ENCODE peak calls at places on chromosome X, in eight cellular contexts. E is HCT116, V is K562, X is endothelial cell of umbilical vein, A is fibroblast of lung, C is hepatocyte, R is HepG2, L is neural progenitor cell. T is an unnamed sample.

GRCh38 chrX:10015711-10016515 is 48.8 kb downstream of the CLDN34 start:
- DNase-seq in E (no peak), V (no peak), X (peak), A (peak), C (peak), R (no peak), L (peak), T (peak)

GRCh38 chrX:14927391-14927790 is 54.2 kb downstream of the MOSPD2 start:
- DNase-seq in E (no peak), V (no peak), X (no peak), A (peak), C (peak), R (no peak), L (no peak), T (peak)

GRCh38 chrX:68710870-68711576 is 63.6 kb downstream of the STARD8 start:
- DNase-seq in E (peak), V (peak), X (peak), A (peak), C (peak), R (peak), L (peak), T (peak)

GRCh38 chrX:37906357-37906756 is 59.0 kb upstream of the DYNLT3 start:
- DNase-seq in E (no peak), V (no peak), X (no peak), A (no peak), C (no peak), R (no peak), L (no peak), T (no peak)

GRCh38 chrX:121876316-121876715 is 828.9 kb downstream of the GLUD2 start:
- DNase-seq in E (no peak), V (no peak), X (no peak), A (peak), C (no peak), R (no peak), L (no peak), T (no peak)

GRCh38 chrX:55816023-55816422 is 98.5 kb downstream of the RRAGB start:
- DNase-seq in E (no peak), V (no peak), X (no peak), A (no peak), C (no peak), R (no peak), L (no peak), T (no peak)

GRCh38 chrX:45801554-45801953 is 600.9 kb upstream of the DIPK2B start:
- DNase-seq in E (no peak), V (no peak), X (peak), A (peak), C (peak), R (no peak), L (peak), T (peak)

GRCh38 chrX:84189125-84189524 is 1.1 kb upstream of the RPS6KA6 start:
- DNase-seq in E (no peak), V (no peak), X (no peak), A (no peak), C (peak), R (no peak), L (no peak), T (no peak)

GRCh38 chrX:140764401-140764919 is 54.9 kb downstream of the LINC00632 start:
- DNase-seq in E (no peak), V (no peak), X (peak), A (peak), C (peak), R (no peak), L (peak), T (peak)

GRCh38 chrX:48520976-48521352 is 644 bp upstream of the EBP start:
- DNase-seq in E (no peak), V (peak), X (no peak), A (no peak), C (no peak), R (no peak), L (no peak), T (no peak)

GRCh38 chrX:46179748-46180147 is 365.5 kb downstream of the ZNF674 start:
- DNase-seq in E (peak), V (no peak), X (no peak), A (no peak), C (no peak), R (no peak), L (no peak), T (no peak)

GRCh38 chrX:68867458-68868166 is 38.8 kb downstream of the EFNB1 start:
- DNase-seq in E (no peak), V (no peak), X (no peak), A (peak), C (peak), R (no peak), L (no peak), T (no peak)

GRCh38 chrX:103254921-103255455 is at the start of gene TCEAL8:
- DNase-seq in E (peak), V (peak), X (peak), A (peak), C (peak), R (peak), L (peak), T (peak)

GRCh38 chrX:138711399-138712347 is at the start of gene FGF13:
- DNase-seq in E (no peak), V (no peak), X (no peak), A (peak), C (peak), R (peak), L (peak), T (peak)

GRCh38 chrX:133559909-133560308 is 144.6 kb upstream of the GPC4 start:
- DNase-seq in E (no peak), V (no peak), X (no peak), A (no peak), C (no peak), R (no peak), L (no peak), T (peak)

GRCh38 chrX:7052541-7052940 is 95.0 kb upstream of the STS start:
- DNase-seq in E (no peak), V (no peak), X (no peak), A (no peak), C (no peak), R (no peak), L (no peak), T (no peak)

GRCh38 chrX:20374450-20374849 is 107.7 kb upstream of the RPS6KA3 start:
- DNase-seq in E (no peak), V (no peak), X (no peak), A (no peak), C (no peak), R (no peak), L (no peak), T (no peak)

GRCh38 chrX:54030329-54030728 is 13.9 kb downstream of the PHF8 start:
- DNase-seq in E (no peak), V (no peak), X (no peak), A (no peak), C (no peak), R (no peak), L (no peak), T (no peak)

GRCh38 chrX:19794690-19795089 is 92.7 kb downstream of the SH3KBP1 start:
- DNase-seq in E (no peak), V (no peak), X (peak), A (peak), C (no peak), R (no peak), L (no peak), T (peak)

GRCh38 chrX:13587791-13588477 is 18.5 kb downstream of the EGFL6 start:
- DNase-seq in E (no peak), V (no peak), X (no peak), A (no peak), C (no peak), R (no peak), L (no peak), T (no peak)

GRCh38 chrX:111101580-111101979 is 5.6 kb downstream of the PAK3 start:
- DNase-seq in E (no peak), V (no peak), X (no peak), A (peak), C (no peak), R (no peak), L (no peak), T (no peak)

GRCh38 chrX:69016220-69016941 is 148.9 kb downstream of the PJA1 start:
- DNase-seq in E (no peak), V (no peak), X (peak), A (no peak), C (no peak), R (no peak), L (no peak), T (no peak)

GRCh38 chrX:68697465-68698125 is 50.1 kb downstream of the STARD8 start:
- DNase-seq in E (no peak), V (peak), X (peak), A (no peak), C (no peak), R (no peak), L (no peak), T (no peak)

GRCh38 chrX:40148439-40149285 is 50.9 kb upstream of the BCOR start:
- DNase-seq in E (no peak), V (peak), X (peak), A (no peak), C (peak), R (no peak), L (peak), T (peak)

GRCh38 chrX:134396174-134396573 is 63.8 kb upstream of the HPRT1 start:
- DNase-seq in E (no peak), V (no peak), X (peak), A (no peak), C (no peak), R (no peak), L (peak), T (peak)

GRCh38 chrX:47191331-47191730 is 2.3 kb upstream of the UBA1 start:
- DNase-seq in E (peak), V (no peak), X (peak), A (no peak), C (peak), R (no peak), L (peak), T (peak)

GRCh38 chrX:16853537-16853936 is 16.6 kb downstream of the RBBP7 start:
- DNase-seq in E (no peak), V (no peak), X (no peak), A (no peak), C (no peak), R (no peak), L (no peak), T (no peak)

GRCh38 chrX:134654398-134655012 is 3.8 kb downstream of the PLAC1 start:
- DNase-seq in E (no peak), V (no peak), X (no peak), A (no peak), C (no peak), R (no peak), L (no peak), T (no peak)

GRCh38 chrX:72545990-72546389 is 26.7 kb downstream of the HDAC8 start:
- DNase-seq in E (no peak), V (no peak), X (peak), A (peak), C (no peak), R (peak), L (no peak), T (peak)

GRCh38 chrX:130555341-130555740 is 153.6 kb downstream of the RBMX2 start:
- DNase-seq in E (no peak), V (no peak), X (no peak), A (no peak), C (no peak), R (no peak), L (no peak), T (no peak)

GRCh38 chrX:108097380-108097779 is 5.8 kb downstream of the ATG4A start:
- DNase-seq in E (no peak), V (no peak), X (peak), A (peak), C (no peak), R (no peak), L (no peak), T (peak)

GRCh38 chrX:52363247-52363883 is 5.5 kb upstream of the XAGE2 start:
- DNase-seq in E (peak), V (peak), X (peak), A (no peak), C (peak), R (no peak), L (peak), T (no peak)

GRCh38 chrX:136931661-136932060 is 51.1 kb upstream of the RBMX start:
- DNase-seq in E (no peak), V (no peak), X (no peak), A (no peak), C (no peak), R (no peak), L (no peak), T (no peak)

GRCh38 chrX:30690330-30690729 is 37.1 kb downstream of the GK start:
- DNase-seq in E (no peak), V (no peak), X (peak), A (peak), C (no peak), R (no peak), L (no peak), T (no peak)

GRCh38 chrX:73916931-73917657 is 354.1 kb downstream of the CHIC1 start:
- DNase-seq in E (peak), V (no peak), X (peak), A (peak), C (peak), R (no peak), L (peak), T (peak)

GRCh38 chrX:64842492-64842891 is 133.8 kb downstream of the ZC4H2 start:
- DNase-seq in E (no peak), V (no peak), X (no peak), A (no peak), C (no peak), R (no peak), L (no peak), T (no peak)

GRCh38 chrX:104255465-104255864 is 732 bp upstream of the ESX1 start:
- DNase-seq in E (no peak), V (no peak), X (peak), A (no peak), C (no peak), R (no peak), L (no peak), T (no peak)
- TF ChIP-seq EZH2 in E (no peak), V (no peak), X (no peak), A (peak), C (no peak), R (no peak), L (peak), T (no peak)

DNA sequence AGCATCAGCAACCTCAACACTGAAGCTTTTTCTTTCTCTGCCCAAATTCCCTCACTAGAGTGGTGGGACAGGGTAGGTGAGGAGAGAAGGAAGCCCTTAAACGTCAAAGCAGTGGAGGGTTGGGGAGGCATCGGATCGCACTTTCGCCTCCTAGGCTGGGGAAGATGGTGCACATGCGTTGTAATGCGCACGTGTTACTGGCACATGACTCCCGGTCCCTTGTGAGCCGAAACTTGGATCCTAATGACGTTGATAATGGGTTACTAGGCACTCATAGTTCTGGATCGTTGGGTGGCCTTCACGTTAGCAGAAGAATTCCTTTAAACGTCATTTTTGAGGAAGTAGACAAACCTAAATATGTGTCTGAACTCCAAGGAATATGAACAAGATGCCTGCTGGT is at the start of gene CBLL2:
- DNase-seq in E (no peak), V (no peak), X (no peak), A (no peak), C (no peak), R (no peak), L (no peak), T (no peak)
- TF ChIP-seq EZH2 in E (no peak), V (no peak), X (no peak), A (no peak), C (no peak), R (no peak), L (no peak), T (no peak)

DNA sequence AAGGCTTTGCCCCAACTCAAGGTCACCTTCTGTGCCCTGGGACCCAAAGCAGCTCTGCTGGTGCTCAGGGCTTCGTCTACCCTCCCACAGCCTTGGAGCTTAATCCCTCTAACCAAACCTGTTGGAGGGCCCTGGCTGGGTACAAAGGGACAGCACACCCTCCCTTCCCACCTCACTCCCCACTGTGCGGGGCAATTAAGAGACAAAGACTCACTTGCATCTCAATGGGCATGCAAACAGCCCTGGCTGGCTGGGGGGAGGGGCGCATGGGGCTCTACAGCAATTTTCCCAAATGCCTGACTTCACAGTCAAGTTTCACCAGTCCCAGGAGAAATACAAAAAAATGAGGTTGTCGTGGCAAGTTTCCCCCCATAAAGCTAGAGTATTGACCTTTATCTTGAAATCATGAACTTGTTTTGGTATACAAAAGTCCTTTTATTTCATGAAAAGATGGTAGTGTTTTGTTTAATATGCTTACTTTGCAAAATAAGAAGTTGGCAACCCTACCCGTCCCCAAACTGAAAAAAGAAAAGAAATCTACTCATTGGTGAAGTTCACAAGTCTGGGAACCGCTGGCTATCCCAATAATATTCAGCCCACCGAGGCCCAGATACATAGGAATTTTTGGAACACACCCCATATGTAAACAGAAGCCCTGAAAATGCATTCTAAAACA is 4.1 kb upstream of the CD99L2 start:
- DNase-seq in E (no peak), V (no peak), X (no peak), A (no peak), C (no peak), R (no peak), L (peak), T (no peak)
- TF ChIP-seq EZH2 in E (no peak), V (no peak), X (no peak), A (no peak), C (no peak), R (no peak), L (no peak), T (no peak)

GRCh38 chrX:12138366-12139313 is at the start of gene FRMPD4:
- DNase-seq in E (no peak), V (no peak), X (no peak), A (peak), C (peak), R (no peak), L (peak), T (peak)
- TF ChIP-seq EZH2 in E (no peak), V (no peak), X (peak), A (no peak), C (no peak), R (no peak), L (peak), T (no peak)